ENCODE peak calls at places on chromosomes 2 and 18, in seven cellular contexts. Y, Z, I, R, S, M and O are unnamed samples.

GRCh38 chr2:58734365-58734764 is 493.2 kb upstream of the FANCL start:
- DNase-seq in Y (no peak), Z (no peak), I (no peak), R (no peak), S (no peak), M (peak; percentile 82), O (no peak)

GRCh38 chr2:210630904-210631560 is 74.6 kb downstream of the CPS1 start:
- DNase-seq in Y (no peak), Z (no peak), I (no peak), R (no peak), S (no peak), M (no peak), O (no peak)

GRCh38 chr2:222613715-222614331 is 42.1 kb downstream of the FARSB start:
- DNase-seq in Y (no peak), Z (no peak), I (peak; percentile 76), R (no peak), S (no peak), M (peak; percentile 61), O (no peak)

GRCh38 chr2:210681481-210681880 is 125.1 kb downstream of the CPS1 start:
- DNase-seq in Y (no peak), Z (no peak), I (no peak), R (no peak), S (no peak), M (no peak), O (no peak)

GRCh38 chr2:219249203-219249980 is 3.7 kb upstream of the TUBA4B start:
- DNase-seq in Y (peak; percentile 81), Z (peak; percentile 94), I (peak; percentile 93), R (peak; percentile 35), S (peak; percentile 81), M (peak; percentile 91), O (peak; percentile 87)

GRCh38 chr18:79300382-79300781 is 95.3 kb upstream of the NFATC1 start:
- DNase-seq in Y (no peak), Z (no peak), I (no peak), R (no peak), S (no peak), M (no peak), O (no peak)

GRCh38 chr2:234091432-234091879 is 41.0 kb downstream of the SPP2 start:
- DNase-seq in Y (no peak), Z (peak; percentile 60), I (peak; percentile 64), R (no peak), S (no peak), M (peak; percentile 84), O (peak; percentile 57)

GRCh38 chr18:78642561-78643398 is 336.8 kb upstream of the SALL3 start:
- DNase-seq in Y (no peak), Z (no peak), I (no peak), R (no peak), S (no peak), M (no peak), O (no peak)

GRCh38 chr2:132640116-132640515 is 29.9 kb downstream of the LYPD1 start:
- DNase-seq in Y (no peak), Z (no peak), I (no peak), R (no peak), S (no peak), M (no peak), O (no peak)

GRCh38 chr2:43465234-43465633 is 130.6 kb downstream of the THADA start:
- DNase-seq in Y (no peak), Z (no peak), I (no peak), R (no peak), S (no peak), M (no peak), O (no peak)

GRCh38 chr2:60526623-60527022 is 26.8 kb downstream of the BCL11A start:
- DNase-seq in Y (no peak), Z (no peak), I (no peak), R (no peak), S (no peak), M (no peak), O (no peak)
- H3K36me3 ChIP-seq in Y (no peaks in the 10 kb centered on the region), Z (no peaks in the 10 kb centered on the region), I (no peaks in the 10 kb centered on the region), R (no peaks in the 10 kb centered on the region), S (no peaks in the 10 kb centered on the region), M (no peaks in the 10 kb centered on the region), O (no peaks in the 10 kb centered on the region)

GRCh38 chr2:11112870-11113428 is 42.3 kb upstream of the SLC66A3 start:
- DNase-seq in Y (no peak), Z (no peak), I (no peak), R (no peak), S (no peak), M (no peak), O (no peak)

GRCh38 chr2:11109002-11109401 is 46.3 kb upstream of the SLC66A3 start:
- DNase-seq in Y (no peak), Z (no peak), I (no peak), R (no peak), S (no peak), M (no peak), O (no peak)

GRCh38 chr2:11117776-11118175 is 37.5 kb upstream of the SLC66A3 start:
- DNase-seq in Y (no peak), Z (no peak), I (no peak), R (no peak), S (no peak), M (no peak), O (no peak)

GRCh38 chr2:11111811-11112425 is 43.3 kb upstream of the SLC66A3 start:
- DNase-seq in Y (no peak), Z (no peak), I (no peak), R (no peak), S (no peak), M (no peak), O (no peak)
- TF ChIP-seq CTCF in Y (no peak), Z (no peak), I (no peak), R (no peak), S (no peak), M (no peak), O (no peak)

DNA sequence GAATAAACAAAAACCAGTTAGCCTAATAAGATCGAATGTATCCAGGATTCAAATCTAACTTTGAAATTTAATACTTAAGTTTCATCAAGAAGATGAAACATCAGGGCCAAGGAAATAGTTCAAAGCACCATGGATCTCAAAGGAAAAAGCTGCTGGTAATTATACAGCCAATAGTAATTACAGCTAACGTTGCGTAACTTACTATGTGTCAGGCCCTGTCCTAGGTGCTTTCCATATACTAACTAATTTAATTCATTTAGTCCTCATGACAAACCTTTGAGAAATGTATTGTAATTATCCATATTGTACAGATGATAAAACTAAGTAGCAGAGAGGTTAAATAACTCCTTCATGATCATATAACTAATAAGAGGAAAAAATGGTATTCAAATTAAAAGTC is 598.6 kb downstream of the NYAP2 start:
- DNase-seq in Y (no peak), Z (no peak), I (no peak), R (no peak), S (no peak), M (no peak), O (no peak)
- H3K36me3 ChIP-seq in Y (no peaks in the 10 kb centered on the region), Z (no peaks in the 10 kb centered on the region), I (no peaks in the 10 kb centered on the region), R (no peaks in the 10 kb centered on the region), S (no peaks in the 10 kb centered on the region), M (no peaks in the 10 kb centered on the region), O (no peaks in the 10 kb centered on the region)

DNA sequence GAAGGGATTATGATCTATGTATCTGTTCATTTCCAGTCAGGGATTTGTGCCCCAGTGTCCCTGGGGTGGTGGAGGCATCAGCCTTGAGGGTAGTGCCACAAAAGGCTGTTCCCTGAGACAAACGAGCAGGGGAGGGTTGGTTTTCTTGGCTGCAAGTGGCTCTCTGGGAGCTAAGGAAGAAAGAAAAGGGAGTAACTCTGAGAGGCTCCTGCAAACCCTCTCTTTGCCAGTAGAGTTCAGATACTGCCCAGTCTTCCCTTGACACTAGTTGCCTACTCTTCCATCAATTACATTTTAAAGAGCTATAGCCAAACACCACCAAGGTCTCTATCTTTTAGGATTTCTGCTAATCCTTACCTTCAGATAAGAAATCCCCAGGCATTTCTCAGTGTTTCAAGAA is 18.5 kb upstream of the KCTD1 start:
- DNase-seq in Y (no peak), Z (no peak), I (no peak), R (no peak), S (no peak), M (no peak), O (no peak)
- TF ChIP-seq CTCF in Y (no peak), Z (no peak), I (no peak), R (no peak), S (no peak), M (no peak), O (no peak)

GRCh38 chr2:100013892-100014677 is 128.3 kb downstream of the AFF3 start:
- DNase-seq in Y (no peak), Z (peak; percentile 41), I (no peak), R (peak; percentile 19), S (peak; percentile 26), M (peak; percentile 80), O (peak; percentile 81)

GRCh38 chr2:100009743-100010142 is 132.6 kb downstream of the AFF3 start:
- DNase-seq in Y (no peak), Z (no peak), I (no peak), R (no peak), S (no peak), M (no peak), O (no peak)

GRCh38 chr2:100015849-100016248 is 126.5 kb downstream of the AFF3 start:
- DNase-seq in Y (no peak), Z (no peak), I (no peak), R (no peak), S (no peak), M (no peak), O (no peak)

GRCh38 chr2:100011272-100011711 is 131.1 kb downstream of the AFF3 start:
- DNase-seq in Y (no peak), Z (no peak), I (no peak), R (no peak), S (no peak), M (no peak), O (no peak)

GRCh38 chr2:100012575-100012974 is 129.8 kb downstream of the AFF3 start:
- DNase-seq in Y (no peak), Z (no peak), I (no peak), R (no peak), S (no peak), M (no peak), O (no peak)
- H3K36me3 ChIP-seq in Y (no peaks in the 10 kb centered on the region), Z (peaks cover 2% of the 10 kb centered on the region), I (no peaks in the 10 kb centered on the region), R (no peaks in the 10 kb centered on the region), S (no peaks in the 10 kb centered on the region), M (no peaks in the 10 kb centered on the region), O (no peaks in the 10 kb centered on the region)

GRCh38 chr2:177618270-177619253 is 226.0 kb downstream of the AGPS start:
- DNase-seq in Y (peak; percentile 94), Z (peak; percentile 93), I (peak; percentile 93), R (peak; percentile 87), S (peak; percentile 73), M (peak; percentile 83), O (peak; percentile 91)
- TF ChIP-seq CTCF in Y (no peak), Z (no peak), I (no peak), R (no peak), S (no peak), M (no peak), O (no peak)